ENCODE peak calls at places on chromosome 20, in ten cellular contexts. L is mesendoderm; X is adipocyte; B is H1; W is CD4-positive, alpha-beta memory T cell; I is naive thymus-derived CD4-positive, alpha-beta T cell; S is tibial nerve; A is ovary; J is Peyer's patch; V is neuronal stem cell. G is an unnamed sample.

GRCh38 chr20:5848711-5849505 is 98.7 kb downstream of the SHLD1 start:
- DNase-seq in W (peak; percentile 28), I (no peak), L (no peak), B (no peak), A (peak; percentile 33), X (no peak), V (no peak), S (no peak), J (no peak), G (no peak)

GRCh38 chr20:6665621-6666345 is 101.7 kb upstream of the BMP2 start:
- DNase-seq in B (no peak), X (no peak), I (no peak), A (no peak), S (no peak), L (peak; percentile 98), W (no peak), V (no peak), J (no peak), G (no peak)

GRCh38 chr20:40993794-40994540 is 34.7 kb upstream of the TOP1 start:
- DNase-seq in L (no peak), J (no peak), W (no peak), A (no peak), S (no peak), I (no peak), B (no peak), X (no peak), V (no peak), G (no peak)

GRCh38 chr20:6764619-6765018 is 2.9 kb upstream of the BMP2 start:
- DNase-seq in I (no peak), S (no peak), L (peak; percentile 48), W (no peak), J (no peak), A (no peak), X (no peak), B (no peak), V (no peak), G (no peak)

GRCh38 chr20:34389206-34389953 is 26.3 kb downstream of the ITCH start:
- DNase-seq in L (no peak), S (no peak), B (no peak), X (no peak), I (no peak), J (no peak), V (no peak), W (no peak), A (no peak), G (no peak)

GRCh38 chr20:9758752-9759151 is 80.1 kb downstream of the PAK5 start:
- DNase-seq in V (no peak), B (no peak), I (no peak), X (no peak), W (no peak), S (no peak), L (no peak), A (no peak), J (no peak), G (no peak)

GRCh38 chr20:540391-541201 is 3.0 kb downstream of the CSNK2A1 start:
- DNase-seq in I (no peak), J (no peak), B (no peak), L (peak; percentile 51), S (no peak), A (no peak), V (no peak), X (no peak), W (no peak), G (no peak)

GRCh38 chr20:44691424-44692423 is 23.4 kb upstream of the CCN5 start:
- DNase-seq in V (no peak), L (no peak), A (no peak), S (peak; percentile 54), J (no peak), W (no peak), X (no peak), I (no peak), B (no peak), G (peak; percentile 85)

GRCh38 chr20:53706511-53707031 is 112.9 kb upstream of the ZNF217 start:
- DNase-seq in V (no peak), B (no peak), L (no peak), J (no peak), A (no peak), W (peak; percentile 27), X (peak; percentile 89), S (no peak), I (peak; percentile 29), G (no peak)

GRCh38 chr20:50073500-50073899 is 39.5 kb downstream of the UBE2V1 start:
- DNase-seq in J (no peak), L (no peak), X (no peak), I (no peak), A (no peak), S (no peak), B (no peak), W (no peak), V (no peak), G (peak; percentile 5)

GRCh38 chr20:50083034-50083433 is 29.9 kb downstream of the UBE2V1 start:
- DNase-seq in I (no peak), A (no peak), B (no peak), W (no peak), L (no peak), J (no peak), X (no peak), V (no peak), S (no peak), G (no peak)

GRCh38 chr20:50077818-50078601 is 34.9 kb downstream of the UBE2V1 start:
- DNase-seq in L (no peak), S (no peak), J (no peak), X (no peak), W (no peak), V (no peak), I (no peak), B (no peak), A (no peak), G (no peak)
- H3K36me3 ChIP-seq in L (peaks cover 2% of the 10 kb centered on the region), S (peaks cover 19% of the 10 kb centered on the region), J (no peaks in the 10 kb centered on the region), X (peaks cover 19% of the 10 kb centered on the region), W (peaks cover 6% of the 10 kb centered on the region), V (peaks cover 8% of the 10 kb centered on the region), I (peaks cover 15% of the 10 kb centered on the region), B (no peaks in the 10 kb centered on the region), A (no peaks in the 10 kb centered on the region), G (no peaks in the 10 kb centered on the region)

GRCh38 chr20:64009811-64010387 is 26.1 kb upstream of the C20orf204 start:
- DNase-seq in W (no peak), V (no peak), B (no peak), S (no peak), J (no peak), A (no peak), I (no peak), L (no peak), X (no peak), G (no peak)

GRCh38 chr20:64003970-64004725 is 23.2 kb downstream of the PRPF6 start:
- DNase-seq in V (no peak), I (no peak), B (no peak), W (no peak), S (no peak), A (no peak), X (no peak), L (no peak), J (no peak), G (no peak)

GRCh38 chr20:64005394-64005793 is 24.5 kb downstream of the PRPF6 start:
- DNase-seq in S (no peak), A (no peak), V (no peak), W (no peak), B (no peak), X (no peak), I (no peak), L (no peak), J (no peak), G (no peak)

GRCh38 chr20:64006490-64006889 is 25.6 kb downstream of the PRPF6 start:
- DNase-seq in W (no peak), V (no peak), J (no peak), S (no peak), A (no peak), X (no peak), B (no peak), I (no peak), L (no peak), G (no peak)

DNA sequence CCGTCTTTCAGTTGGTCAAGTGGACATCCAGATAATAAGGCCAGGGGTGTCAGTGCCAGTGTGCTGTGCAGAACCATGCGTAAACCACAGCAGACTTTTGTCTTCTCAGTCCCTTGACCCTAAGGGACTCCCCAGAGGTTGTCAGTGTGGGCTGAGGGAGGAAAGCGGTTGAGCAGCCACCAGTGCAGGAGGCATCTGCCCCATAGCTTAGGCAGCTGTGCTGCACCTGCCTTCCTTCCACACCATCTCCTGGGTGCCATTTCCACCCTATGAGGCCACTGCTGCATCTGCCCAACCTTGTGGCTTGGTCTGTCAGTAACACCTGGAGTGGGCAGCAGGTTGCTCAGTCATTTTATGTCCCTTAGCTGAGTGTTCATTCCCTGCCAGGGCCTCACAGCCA is 26.0 kb downstream of the PRPF6 start:
- DNase-seq in I (no peak), B (no peak), A (no peak), V (no peak), L (no peak), W (no peak), S (no peak), J (no peak), X (no peak), G (no peak)
- H3K36me3 ChIP-seq in I (peaks cover 89% of the 10 kb centered on the region), B (peaks cover 25% of the 10 kb centered on the region), A (no peaks in the 10 kb centered on the region), V (peaks cover 54% of the 10 kb centered on the region), L (peaks cover 17% of the 10 kb centered on the region), W (peaks cover 67% of the 10 kb centered on the region), S (peaks cover 98% of the 10 kb centered on the region), J (peaks cover 3% of the 10 kb centered on the region), X (peaks cover 65% of the 10 kb centered on the region), G (peaks cover 94% of the 10 kb centered on the region)

DNA sequence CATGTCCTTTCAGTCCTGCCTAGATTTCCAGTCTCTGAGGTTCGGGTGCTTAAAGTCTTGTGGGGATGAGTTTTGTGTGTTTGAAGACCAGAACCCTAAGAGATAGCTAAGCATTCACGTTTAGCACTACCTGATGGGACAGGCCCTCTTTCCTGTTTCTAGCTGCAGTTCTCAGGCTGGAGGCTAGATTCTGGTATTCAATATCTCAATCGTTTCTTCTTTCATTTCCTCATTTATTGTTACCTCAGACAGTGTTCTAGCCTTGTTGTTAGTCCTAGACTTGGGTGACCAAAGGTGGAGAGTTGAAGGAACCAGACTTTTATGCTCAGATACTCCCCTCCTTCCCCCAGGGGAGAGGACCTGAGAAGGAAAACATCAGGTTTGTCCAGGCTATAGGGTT is 16.8 kb downstream of the CEP250 start:
- DNase-seq in L (no peak), B (no peak), W (no peak), I (no peak), V (no peak), S (no peak), A (no peak), X (no peak), J (no peak), G (no peak)
- H3K36me3 ChIP-seq in L (peaks cover 3% of the 10 kb centered on the region), B (peaks cover 44% of the 10 kb centered on the region), W (peaks cover 42% of the 10 kb centered on the region), I (peaks cover 58% of the 10 kb centered on the region), V (peaks cover 33% of the 10 kb centered on the region), S (peaks cover 99% of the 10 kb centered on the region), A (no peaks in the 10 kb centered on the region), X (peaks cover 55% of the 10 kb centered on the region), J (no peaks in the 10 kb centered on the region), G (peaks cover 97% of the 10 kb centered on the region)

GRCh38 chr20:36929691-36930090 is 21.8 kb downstream of the SAMHD1 start:
- DNase-seq in X (no peak), B (no peak), I (no peak), A (no peak), W (no peak), L (no peak), S (no peak), V (no peak), J (no peak), G (no peak)
- H3K36me3 ChIP-seq in X (peaks cover 80% of the 10 kb centered on the region), B (peaks cover 4% of the 10 kb centered on the region), I (peaks cover 68% of the 10 kb centered on the region), A (no peaks in the 10 kb centered on the region), W (peaks cover 58% of the 10 kb centered on the region), L (no peaks in the 10 kb centered on the region), S (peaks cover 99% of the 10 kb centered on the region), V (no peaks in the 10 kb centered on the region), J (peaks cover under 1% of the 10 kb centered on the region), G (peaks cover 95% of the 10 kb centered on the region)

G was measured in left ventricle myocardium inferior.